ENCODE peak calls at places on chromosomes 2 and 18, in seven cellular contexts. One of them, this sample, is unnamed.

GRCh38 chr2:46845542-46846453 is 69.8 kb downstream of the MCFD2 start:
- DNase-seq in SK-N-SH: no peak
- DNase-seq in K562: no peak
- DNase-seq in HCT116: no peak
- DNase-seq in H1: no peak
- DNase-seq in GM12878: no peak
- DNase-seq in HepG2: no peak
- DNase-seq in this sample: no peak

GRCh38 chr18:35458677-35459441 is 38.9 kb downstream of the INO80C start:
- DNase-seq in SK-N-SH: no peak
- DNase-seq in K562: peak
- DNase-seq in HCT116: peak
- DNase-seq in H1: peak
- DNase-seq in GM12878: peak
- DNase-seq in HepG2: peak
- DNase-seq in this sample: peak

GRCh38 chr18:22171263-22171838 is 2.0 kb downstream of the GATA6 start:
- DNase-seq in SK-N-SH: no peak
- DNase-seq in K562: no peak
- DNase-seq in HCT116: no peak
- DNase-seq in H1: no peak
- DNase-seq in GM12878: no peak
- DNase-seq in HepG2: no peak
- DNase-seq in this sample: no peak

GRCh38 chr18:54453996-54454395 is 96.3 kb downstream of the C18orf54 start:
- DNase-seq in SK-N-SH: no peak
- DNase-seq in K562: no peak
- DNase-seq in HCT116: no peak
- DNase-seq in H1: no peak
- DNase-seq in GM12878: no peak
- DNase-seq in HepG2: no peak
- DNase-seq in this sample: no peak

GRCh38 chr2:140506606-140507005 is 1624.2 kb downstream of the LRP1B start:
- DNase-seq in SK-N-SH: no peak
- DNase-seq in K562: no peak
- DNase-seq in HCT116: no peak
- DNase-seq in H1: no peak
- DNase-seq in GM12878: no peak
- DNase-seq in HepG2: no peak
- DNase-seq in this sample: no peak

GRCh38 chr2:235127909-235128308 is 176.1 kb downstream of the SH3BP4 start:
- DNase-seq in SK-N-SH: no peak
- DNase-seq in K562: no peak
- DNase-seq in HCT116: no peak
- DNase-seq in H1: no peak
- DNase-seq in GM12878: no peak
- DNase-seq in HepG2: no peak
- DNase-seq in this sample: no peak

GRCh38 chr18:8262221-8262620 is 347.0 kb upstream of the RAB12 start:
- DNase-seq in SK-N-SH: peak
- DNase-seq in K562: no peak
- DNase-seq in HCT116: no peak
- DNase-seq in H1: no peak
- DNase-seq in GM12878: no peak
- DNase-seq in HepG2: no peak
- DNase-seq in this sample: no peak

GRCh38 chr2:233915133-233915532 is 2.0 kb upstream of the TRPM8 start:
- DNase-seq in SK-N-SH: peak
- DNase-seq in K562: peak
- DNase-seq in HCT116: no peak
- DNase-seq in H1: no peak
- DNase-seq in GM12878: no peak
- DNase-seq in HepG2: no peak
- DNase-seq in this sample: no peak

GRCh38 chr2:68031546-68032160 is 31.2 kb downstream of the C1D start:
- DNase-seq in SK-N-SH: peak
- DNase-seq in K562: peak
- DNase-seq in HCT116: peak
- DNase-seq in H1: no peak
- DNase-seq in GM12878: peak
- DNase-seq in HepG2: peak
- DNase-seq in this sample: peak

GRCh38 chr2:70769450-70769849 is 1.4 kb upstream of the ADD2 start:
- DNase-seq in SK-N-SH: no peak
- DNase-seq in K562: no peak
- DNase-seq in HCT116: no peak
- DNase-seq in H1: no peak
- DNase-seq in GM12878: no peak
- DNase-seq in HepG2: no peak
- DNase-seq in this sample: no peak

GRCh38 chr2:72198532-72199241 is 51.0 kb upstream of the CYP26B1 start:
- DNase-seq in SK-N-SH: no peak
- DNase-seq in K562: no peak
- DNase-seq in HCT116: no peak
- DNase-seq in H1: no peak
- DNase-seq in GM12878: no peak
- DNase-seq in HepG2: peak
- DNase-seq in this sample: no peak

GRCh38 chr2:162686336-162686735 is 152.2 kb downstream of the KCNH7 start:
- DNase-seq in SK-N-SH: no peak
- DNase-seq in K562: no peak
- DNase-seq in HCT116: no peak
- DNase-seq in H1: no peak
- DNase-seq in GM12878: no peak
- DNase-seq in HepG2: no peak
- DNase-seq in this sample: no peak

GRCh38 chr2:126614529-126615279 is 41.3 kb upstream of the GYPC start:
- DNase-seq in SK-N-SH: no peak
- DNase-seq in K562: no peak
- DNase-seq in HCT116: no peak
- DNase-seq in H1: no peak
- DNase-seq in GM12878: no peak
- DNase-seq in HepG2: no peak
- DNase-seq in this sample: no peak

GRCh38 chr18:60047556-60047955 is 147.8 kb downstream of the PMAIP1 start:
- DNase-seq in SK-N-SH: no peak
- DNase-seq in K562: no peak
- DNase-seq in HCT116: no peak
- DNase-seq in H1: no peak
- DNase-seq in GM12878: no peak
- DNase-seq in HepG2: no peak
- DNase-seq in this sample: no peak

GRCh38 chr2:203500951-203501350 is 34.1 kb downstream of the RAPH1 start:
- DNase-seq in SK-N-SH: no peak
- DNase-seq in K562: no peak
- DNase-seq in HCT116: no peak
- DNase-seq in H1: no peak
- DNase-seq in GM12878: no peak
- DNase-seq in HepG2: no peak
- DNase-seq in this sample: no peak

GRCh38 chr2:127515383-127515915 is 10.8 kb downstream of the IWS1 start:
- DNase-seq in SK-N-SH: no peak
- DNase-seq in K562: no peak
- DNase-seq in HCT116: no peak
- DNase-seq in H1: no peak
- DNase-seq in GM12878: no peak
- DNase-seq in HepG2: no peak
- DNase-seq in this sample: no peak

GRCh38 chr2:237998530-237998929 is 31.7 kb downstream of the UBE2F start:
- DNase-seq in SK-N-SH: no peak
- DNase-seq in K562: no peak
- DNase-seq in HCT116: no peak
- DNase-seq in H1: no peak
- DNase-seq in GM12878: peak
- DNase-seq in HepG2: peak
- DNase-seq in this sample: no peak

GRCh38 chr2:40740419-40740818 is 288.5 kb upstream of the SLC8A1 start:
- DNase-seq in SK-N-SH: no peak
- DNase-seq in K562: no peak
- DNase-seq in HCT116: no peak
- DNase-seq in H1: no peak
- DNase-seq in GM12878: no peak
- DNase-seq in HepG2: peak
- DNase-seq in this sample: no peak

GRCh38 chr2:40287201-40287600 is 164.7 kb downstream of the SLC8A1 start:
- DNase-seq in SK-N-SH: no peak
- DNase-seq in K562: no peak
- DNase-seq in HCT116: no peak
- DNase-seq in H1: no peak
- DNase-seq in GM12878: no peak
- DNase-seq in HepG2: no peak
- DNase-seq in this sample: no peak

GRCh38 chr18:24488824-24489493 is 28.5 kb downstream of the HRH4 start:
- DNase-seq in SK-N-SH: peak
- DNase-seq in K562: peak
- DNase-seq in HCT116: peak
- DNase-seq in H1: no peak
- DNase-seq in GM12878: peak
- DNase-seq in HepG2: peak
- DNase-seq in this sample: peak
- TF ChIP-seq JUND in SK-N-SH: no peak
- TF ChIP-seq JUND in K562: no peak
- TF ChIP-seq JUND in HCT116: no peak
- TF ChIP-seq JUND in H1: no peak
- TF ChIP-seq JUND in GM12878: no peak
- TF ChIP-seq JUND in HepG2: no peak
- TF ChIP-seq JUND in this sample: no peak

DNA sequence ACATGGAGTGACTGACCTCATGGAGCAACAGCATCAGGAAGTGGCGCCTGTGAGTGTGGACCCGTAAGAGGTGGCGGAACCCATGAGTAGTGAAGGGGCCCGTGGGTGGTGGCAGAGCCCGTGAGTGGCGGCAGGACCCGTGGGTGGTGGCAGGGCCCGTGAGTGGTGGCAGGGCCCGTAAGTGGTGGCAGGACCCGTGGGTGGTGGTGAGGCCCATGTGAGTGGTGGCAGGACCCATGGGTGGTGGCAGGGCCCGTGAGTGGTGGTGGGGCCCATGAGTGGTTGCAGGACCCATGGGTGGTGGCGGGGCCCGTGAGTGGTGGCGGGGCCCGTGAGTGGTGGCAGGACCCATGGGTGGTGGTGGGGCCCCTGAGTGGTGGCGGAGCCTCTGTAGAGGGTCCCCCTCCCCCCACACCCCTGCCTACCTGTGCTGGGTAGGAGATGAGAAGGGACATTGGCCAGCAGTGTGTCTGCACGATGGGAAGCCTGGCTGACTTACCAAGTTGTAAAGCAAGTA is 407.7 kb upstream of the SALL3 start:
- DNase-seq in SK-N-SH: no peak
- DNase-seq in K562: no peak
- DNase-seq in HCT116: no peak
- DNase-seq in H1: no peak
- DNase-seq in GM12878: no peak
- DNase-seq in HepG2: no peak
- DNase-seq in this sample: no peak
- TF ChIP-seq JUND in SK-N-SH: no peak
- TF ChIP-seq JUND in K562: no peak
- TF ChIP-seq JUND in HCT116: no peak
- TF ChIP-seq JUND in H1: no peak
- TF ChIP-seq JUND in GM12878: no peak
- TF ChIP-seq JUND in HepG2: no peak
- TF ChIP-seq JUND in this sample: no peak

DNA sequence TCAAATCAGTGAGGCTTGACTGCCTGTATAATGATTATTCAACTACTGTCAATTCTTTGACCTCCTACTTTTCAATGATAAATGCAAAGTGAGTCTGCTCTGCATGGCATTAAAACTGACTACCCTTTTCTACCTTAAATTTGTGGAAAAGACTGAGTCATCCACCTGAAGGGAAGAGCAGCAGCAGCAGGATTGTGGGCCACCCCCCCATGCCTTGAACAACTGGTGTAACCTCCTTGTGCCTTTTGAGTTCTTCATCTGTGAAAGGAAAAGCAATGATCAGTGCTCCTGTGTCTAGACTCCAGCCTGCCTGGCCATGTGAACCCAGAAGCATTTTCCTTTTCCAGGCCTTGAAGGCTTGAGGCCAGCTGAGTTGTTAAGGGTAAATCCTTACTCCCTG is 102.9 kb downstream of the OSR1 start:
- DNase-seq in SK-N-SH: no peak
- DNase-seq in K562: no peak
- DNase-seq in HCT116: no peak
- DNase-seq in H1: no peak
- DNase-seq in GM12878: no peak
- DNase-seq in HepG2: no peak
- DNase-seq in this sample: no peak
- TF ChIP-seq JUND in SK-N-SH: no peak
- TF ChIP-seq JUND in K562: no peak
- TF ChIP-seq JUND in HCT116: no peak
- TF ChIP-seq JUND in H1: no peak
- TF ChIP-seq JUND in GM12878: no peak
- TF ChIP-seq JUND in HepG2: no peak
- TF ChIP-seq JUND in this sample: no peak

GRCh38 chr2:112664689-112665088 is 18.9 kb downstream of the SLC20A1 start:
- DNase-seq in SK-N-SH: no peak
- DNase-seq in K562: no peak
- DNase-seq in HCT116: no peak
- DNase-seq in H1: no peak
- DNase-seq in GM12878: no peak
- DNase-seq in HepG2: no peak
- DNase-seq in this sample: no peak

GRCh38 chr2:112658820-112659667 is 13.3 kb downstream of the SLC20A1 start:
- DNase-seq in SK-N-SH: no peak
- DNase-seq in K562: no peak
- DNase-seq in HCT116: no peak
- DNase-seq in H1: no peak
- DNase-seq in GM12878: no peak
- DNase-seq in HepG2: no peak
- DNase-seq in this sample: no peak

GRCh38 chr2:112662702-112663101 is 17.0 kb downstream of the SLC20A1 start:
- DNase-seq in SK-N-SH: no peak
- DNase-seq in K562: peak
- DNase-seq in HCT116: no peak
- DNase-seq in H1: no peak
- DNase-seq in GM12878: no peak
- DNase-seq in HepG2: no peak
- DNase-seq in this sample: no peak

GRCh38 chr2:112660138-112660537 is 14.4 kb downstream of the SLC20A1 start:
- DNase-seq in SK-N-SH: no peak
- DNase-seq in K562: no peak
- DNase-seq in HCT116: no peak
- DNase-seq in H1: no peak
- DNase-seq in GM12878: no peak
- DNase-seq in HepG2: no peak
- DNase-seq in this sample: peak

GRCh38 chr2:112661656-112662305 is 16.0 kb downstream of the SLC20A1 start:
- DNase-seq in SK-N-SH: no peak
- DNase-seq in K562: no peak
- DNase-seq in HCT116: no peak
- DNase-seq in H1: no peak
- DNase-seq in GM12878: no peak
- DNase-seq in HepG2: no peak
- DNase-seq in this sample: no peak
- TF ChIP-seq JUND in SK-N-SH: no peak
- TF ChIP-seq JUND in K562: no peak
- TF ChIP-seq JUND in HCT116: no peak
- TF ChIP-seq JUND in H1: no peak
- TF ChIP-seq JUND in GM12878: no peak
- TF ChIP-seq JUND in HepG2: no peak
- TF ChIP-seq JUND in this sample: peak

GRCh38 chr18:9447334-9447733 is 28.0 kb upstream of the RALBP1 start:
- DNase-seq in SK-N-SH: no peak
- DNase-seq in K562: no peak
- DNase-seq in HCT116: no peak
- DNase-seq in H1: no peak
- DNase-seq in GM12878: no peak
- DNase-seq in HepG2: no peak
- DNase-seq in this sample: no peak
- TF ChIP-seq JUND in SK-N-SH: no peak
- TF ChIP-seq JUND in K562: no peak
- TF ChIP-seq JUND in HCT116: no peak
- TF ChIP-seq JUND in H1: no peak
- TF ChIP-seq JUND in GM12878: no peak
- TF ChIP-seq JUND in HepG2: no peak
- TF ChIP-seq JUND in this sample: no peak

This sample was measured in T47D.